ENCODE peak calls at places on chromosomes 16 and 17, in six cellular contexts. N is T-helper 2 cell, C is neural crest cell, W is ELF-1, G is Peyer's patch, B is ACHN. T is an unnamed sample.

GRCh38 chr16:85652431-85653221 is 36.1 kb downstream of the GINS2 start:
- DNase-seq in G (no peak), C (peak), N (peak), W (peak), B (peak), T (no peak)

GRCh38 chr16:85796152-85796551 is 3.2 kb downstream of the EMC8 start:
- DNase-seq in N (no peak), G (no peak), C (no peak), B (no peak), W (no peak), T (no peak)

GRCh38 chr17:28935744-28936460 is 15.4 kb downstream of the PHF12 start:
- DNase-seq in C (no peak), G (no peak), W (no peak), B (no peak), N (no peak), T (no peak)

GRCh38 chr16:72848759-72849664 is 198.9 kb downstream of the ZFHX3 start:
- DNase-seq in C (no peak), W (peak), B (peak), N (no peak), G (peak), T (no peak)

GRCh38 chr16:48408688-48409087 is 23.5 kb upstream of the SIAH1 start:
- DNase-seq in B (peak), G (no peak), W (no peak), C (no peak), N (no peak), T (no peak)

GRCh38 chr16:86921289-86921688 is 342.9 kb downstream of the FOXL1 start:
- DNase-seq in B (no peak), W (no peak), C (no peak), N (no peak), G (peak), T (no peak)

GRCh38 chr17:57943140-57943539 is 12.1 kb downstream of the CUEDC1 start:
- DNase-seq in W (no peak), N (no peak), B (no peak), G (no peak), C (no peak), T (no peak)

GRCh38 chr16:80725566-80726162 is 78.7 kb downstream of the CDYL2 start:
- DNase-seq in C (no peak), N (no peak), W (no peak), B (peak), G (no peak), T (no peak)

GRCh38 chr17:55760643-55761355 is 9.9 kb downstream of the PCTP start:
- DNase-seq in B (no peak), C (no peak), W (no peak), G (no peak), N (no peak), T (no peak)

GRCh38 chr17:74749262-74750038 is 1.0 kb downstream of the NHERF1 start:
- DNase-seq in B (peak), G (peak), C (no peak), N (no peak), W (peak), T (no peak)

GRCh38 chr17:72426948-72427760 is 306.3 kb downstream of the SOX9 start:
- DNase-seq in C (no peak), W (no peak), G (peak), N (no peak), B (no peak), T (no peak)

GRCh38 chr16:12613131-12613991 is 190.3 kb downstream of the CPPED1 start:
- DNase-seq in B (peak), G (peak), W (peak), C (no peak), N (no peak), T (no peak)

GRCh38 chr17:66306413-66306812 is 4.0 kb downstream of the PRKCA start:
- DNase-seq in B (no peak), G (no peak), W (no peak), C (no peak), N (no peak), T (no peak)

GRCh38 chr16:86946981-86947380 is 368.6 kb downstream of the FOXL1 start:
- DNase-seq in N (no peak), G (no peak), B (no peak), C (no peak), W (no peak), T (no peak)

GRCh38 chr17:40448213-40448638 is 5.0 kb downstream of the IGFBP4 start:
- DNase-seq in C (no peak), N (no peak), B (no peak), G (no peak), W (no peak), T (no peak)

T was measured in CD8-positive, alpha-beta T cell.